ENCODE peak calls at places on chromosomes 2 and 18, in seven cellular contexts. X is right cardiac atrium, V is WERI-Rb-1, W is sciatic nerve, T is heart left ventricle, N is activated T-helper 1 cell treated with Interleukin-2 at 50 U/mL for 16 hours, L is astrocyte. F is an unnamed sample.

GRCh38 chr18:35497006-35497333 is 790 bp downstream of the INO80C start:
- DNase-seq in X (no peak), V (no peak), W (no peak), T (no peak), N (no peak), L (peak), F (no peak)

GRCh38 chr18:51149605-51150429 is 47.7 kb downstream of the MEX3C start:
- DNase-seq in X (no peak), V (no peak), W (no peak), T (no peak), N (no peak), L (peak), F (no peak)

GRCh38 chr18:7982216-7982615 is 415.1 kb downstream of the PTPRM start:
- DNase-seq in X (no peak), V (no peak), W (no peak), T (no peak), N (no peak), L (no peak), F (no peak)

GRCh38 chr2:25736899-25737515 is 63.6 kb upstream of the DTNB start:
- DNase-seq in X (no peak), V (no peak), W (no peak), T (no peak), N (no peak), L (no peak), F (no peak)

GRCh38 chr2:68819556-68819955 is 51.6 kb downstream of the BMP10 start:
- DNase-seq in X (no peak), V (no peak), W (no peak), T (no peak), N (no peak), L (no peak), F (no peak)

GRCh38 chr2:111057045-111057444 is 63.7 kb upstream of the BCL2L11 start:
- DNase-seq in X (no peak), V (no peak), W (no peak), T (no peak), N (no peak), L (no peak), F (no peak)

GRCh38 chr18:36481201-36481657 is 183.7 kb downstream of the FHOD3 start:
- DNase-seq in X (no peak), V (no peak), W (no peak), T (no peak), N (no peak), L (no peak), F (no peak)

GRCh38 chr2:172446524-172447063 is 19.2 kb downstream of the ITGA6 start:
- DNase-seq in X (no peak), V (no peak), W (no peak), T (no peak), N (no peak), L (no peak), F (no peak)

GRCh38 chr2:176895158-176895557 is 317.4 kb upstream of the HNRNPA3 start:
- DNase-seq in X (no peak), V (no peak), W (no peak), T (no peak), N (no peak), L (no peak), F (no peak)

GRCh38 chr2:231926761-231927565 is 767 bp upstream of the NPPC start:
- DNase-seq in X (no peak), V (peak), W (peak), T (no peak), N (no peak), L (no peak), F (peak)

GRCh38 chr2:105121417-105121816 is 83.5 kb downstream of the MRPS9 start:
- DNase-seq in X (no peak), V (no peak), W (no peak), T (no peak), N (no peak), L (no peak), F (no peak)

GRCh38 chr18:25921677-25922421 is 168.6 kb downstream of the SS18 start:
- DNase-seq in X (no peak), V (peak), W (no peak), T (no peak), N (peak), L (no peak), F (no peak)

GRCh38 chr2:188512456-188512855 is 220.8 kb downstream of the GULP1 start:
- DNase-seq in X (no peak), V (no peak), W (no peak), T (no peak), N (no peak), L (peak), F (no peak)

GRCh38 chr2:85539361-85540130 is 578 bp downstream of the MAT2A start:
- DNase-seq in X (peak), V (peak), W (peak), T (peak), N (peak), L (peak), F (peak)

GRCh38 chr2:221673248-221673647 is 101.1 kb upstream of the EPHA4 start:
- DNase-seq in X (no peak), V (no peak), W (no peak), T (no peak), N (no peak), L (peak), F (no peak)

GRCh38 chr18:44943201-44943881 is 262.7 kb downstream of the SETBP1 start:
- DNase-seq in X (no peak), V (no peak), W (no peak), T (no peak), N (no peak), L (peak), F (no peak)

GRCh38 chr2:176261136-176261535 is 8.1 kb upstream of the MTX2 start:
- DNase-seq in X (no peak), V (no peak), W (no peak), T (no peak), N (no peak), L (no peak), F (no peak)

GRCh38 chr2:195532255-195532627 is 124.8 kb upstream of the SLC39A10 start:
- DNase-seq in X (no peak), V (no peak), W (no peak), T (no peak), N (no peak), L (no peak), F (no peak)